ENCODE peak calls at places on chromosomes 2 and 18, in four cellular contexts. Y, D, F and W are unnamed samples.

GRCh38 chr2:162308747-162309503 is 9.6 kb downstream of the IFIH1 start:
- DNase-seq in D (no peak), Y (no peak), F (no peak), W (no peak)

GRCh38 chr2:177474904-177475474 is 82.4 kb downstream of the AGPS start:
- DNase-seq in Y (no peak), D (no peak), F (no peak), W (peak)

GRCh38 chr2:128493880-128494279 is 175.2 kb upstream of the HS6ST1 start:
- DNase-seq in F (no peak), Y (no peak), D (no peak), W (no peak)

GRCh38 chr2:205387350-205388045 is 294.8 kb upstream of the NRP2 start:
- DNase-seq in F (no peak), Y (no peak), D (no peak), W (no peak)

GRCh38 chr18:74499633-74500032 is 3.5 kb downstream of the CNDP2 start:
- DNase-seq in D (no peak), Y (peak), F (no peak), W (no peak)

GRCh38 chr2:53970095-53970897 is 497 bp downstream of the PSME4 start:
- DNase-seq in Y (peak), F (peak), D (peak), W (peak)

GRCh38 chr2:10876963-10877362 is 34.8 kb upstream of the KCNF1 start:
- DNase-seq in Y (no peak), F (no peak), D (no peak), W (no peak)

GRCh38 chr2:83273322-83273721 is 1185.8 kb downstream of the SUCLG1 start:
- DNase-seq in D (no peak), Y (no peak), F (no peak), W (no peak)

GRCh38 chr2:162245051-162245450 is 1.8 kb upstream of the FAP start:
- DNase-seq in Y (no peak), D (peak), F (no peak), W (no peak)